ENCODE peak calls at places on chromosome X, in six cellular contexts. U is WTC11, Z is A549, W is K562, T is H1, B is HepG2. J is an unnamed sample.

GRCh38 chrX:48470110-48470832 is at the start of gene SLC38A5:
- DNase-seq in Z (no peak), U (no peak), T (no peak), B (peak), W (peak), J (no peak)

GRCh38 chrX:40866878-40867277 is 131.5 kb upstream of the MED14 start:
- DNase-seq in W (no peak), U (no peak), Z (no peak), T (no peak), B (no peak), J (peak)

GRCh38 chrX:48966796-48967579 is 4.7 kb downstream of the KCND1 start:
- DNase-seq in Z (no peak), W (no peak), U (no peak), T (no peak), B (no peak), J (no peak)

GRCh38 chrX:130402211-130402684 is 461 bp downstream of the RBMX2 start:
- DNase-seq in W (no peak), U (no peak), Z (no peak), B (no peak), T (no peak), J (peak)

GRCh38 chrX:117376460-117376859 is 740.1 kb downstream of the KLHL13 start:
- DNase-seq in U (no peak), W (no peak), T (no peak), Z (peak), B (peak), J (no peak)

GRCh38 chrX:42096262-42096939 is 173.0 kb upstream of the CASK start:
- DNase-seq in T (no peak), W (peak), B (peak), Z (peak), U (no peak), J (peak)

GRCh38 chrX:1443496-1444075 is 9.1 kb downstream of the ASMTL start:
- DNase-seq in B (no peak), T (no peak), W (no peak), U (peak), Z (no peak), J (no peak)

GRCh38 chrX:9785944-9786741 is at the start of gene SHROOM2:
- DNase-seq in Z (no peak), W (peak), T (no peak), U (peak), B (no peak), J (no peak)

GRCh38 chrX:129041319-129041718 is 482.0 kb downstream of the SMARCA1 start:
- DNase-seq in W (no peak), Z (no peak), T (no peak), U (no peak), B (no peak), J (no peak)

GRCh38 chrX:124406294-124407013 is 60.1 kb downstream of the SH2D1A start:
- DNase-seq in B (peak), U (peak), T (no peak), Z (peak), W (peak), J (peak)

GRCh38 chrX:56281789-56282188 is 49.6 kb downstream of the KLF8 start:
- DNase-seq in U (no peak), W (no peak), T (no peak), B (peak), Z (peak), J (peak)

GRCh38 chrX:155535866-155536265 is 76.9 kb downstream of the TMLHE start:
- DNase-seq in W (no peak), T (no peak), Z (no peak), B (no peak), U (no peak), J (no peak)

GRCh38 chrX:53356186-53356585 is 66.3 kb downstream of the SMC1A start:
- DNase-seq in W (peak), T (no peak), B (no peak), U (peak), Z (peak), J (no peak)

GRCh38 chrX:41335590-41336331 is 1.8 kb downstream of the DDX3X start:
- DNase-seq in Z (no peak), U (no peak), W (no peak), T (no peak), B (no peak), J (no peak)

GRCh38 chrX:55357236-55357635 is 92.5 kb upstream of the PAGE3 start:
- DNase-seq in U (no peak), B (no peak), T (no peak), Z (no peak), W (no peak), J (no peak)

GRCh38 chrX:77493677-77494553 is 46.7 kb downstream of the FGF16 start:
- DNase-seq in W (peak), Z (peak), B (peak), T (peak), U (peak), J (no peak)

GRCh38 chrX:30627818-30628652 is 25.2 kb upstream of the GK start:
- DNase-seq in B (peak), Z (peak), W (no peak), U (no peak), T (no peak), J (no peak)
- TF ChIP-seq JUN in B (no peak), Z (no peak), W (no peak), U (no peak), T (no peak), J (no peak)

DNA sequence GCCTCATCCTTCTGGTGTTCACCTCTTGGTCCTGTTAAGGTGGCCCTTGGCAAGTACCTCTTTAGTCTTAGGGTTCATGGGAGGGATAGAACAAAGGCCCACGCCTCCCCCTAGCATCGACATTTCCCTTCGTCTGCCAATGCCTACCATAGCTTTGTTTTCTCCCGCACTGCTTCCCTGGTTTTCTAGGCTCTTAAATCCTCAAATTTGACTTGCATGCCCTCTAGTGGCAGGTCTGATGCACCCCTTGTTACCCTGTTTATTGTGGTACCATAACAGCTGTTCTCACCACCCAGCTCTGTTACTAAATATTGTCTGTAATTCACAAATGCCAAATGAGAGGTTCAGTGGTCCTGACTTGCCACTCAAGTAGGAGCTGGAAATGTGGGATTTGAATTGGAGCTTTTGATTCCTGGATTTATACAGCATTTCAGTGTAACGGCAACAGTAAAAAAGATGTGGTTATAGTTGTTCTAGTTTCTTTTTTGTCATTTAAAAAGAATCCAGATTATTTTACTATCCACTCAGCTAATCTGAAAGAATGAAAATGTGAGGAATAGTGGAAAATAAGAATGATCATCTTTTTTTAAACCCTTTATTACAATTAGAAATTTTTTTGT is 100.1 kb downstream of the REPS2 start:
- DNase-seq in W (peak), Z (peak), U (peak), T (peak), B (peak), J (peak)
- TF ChIP-seq JUN in W (no peak), Z (no peak), U (no peak), T (no peak), B (no peak), J (no peak)

DNA sequence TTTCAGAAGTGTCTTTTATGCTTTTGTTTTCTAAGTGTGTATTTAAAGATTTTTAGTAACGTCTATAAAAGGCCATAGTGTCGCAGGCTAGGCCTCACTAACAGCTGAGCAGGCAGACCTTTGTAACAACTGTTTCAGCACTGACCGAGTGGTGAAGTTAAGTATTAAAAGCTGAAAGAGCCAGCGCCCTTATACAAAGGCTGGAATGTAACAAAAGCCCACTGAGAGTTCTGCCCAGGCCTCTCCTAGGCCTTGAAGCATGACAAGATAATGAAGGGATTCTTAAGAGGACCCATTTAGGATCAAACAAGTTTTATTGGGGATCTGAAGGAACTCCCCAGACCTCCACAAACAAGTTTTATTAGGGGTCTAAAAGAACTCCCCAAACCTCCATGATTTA is 722.5 kb upstream of the PRKX start:
- DNase-seq in W (no peak), T (no peak), B (no peak), Z (no peak), U (no peak), J (no peak)
- TF ChIP-seq JUN in W (no peak), T (no peak), B (no peak), Z (no peak), U (no peak), J (no peak)

DNA sequence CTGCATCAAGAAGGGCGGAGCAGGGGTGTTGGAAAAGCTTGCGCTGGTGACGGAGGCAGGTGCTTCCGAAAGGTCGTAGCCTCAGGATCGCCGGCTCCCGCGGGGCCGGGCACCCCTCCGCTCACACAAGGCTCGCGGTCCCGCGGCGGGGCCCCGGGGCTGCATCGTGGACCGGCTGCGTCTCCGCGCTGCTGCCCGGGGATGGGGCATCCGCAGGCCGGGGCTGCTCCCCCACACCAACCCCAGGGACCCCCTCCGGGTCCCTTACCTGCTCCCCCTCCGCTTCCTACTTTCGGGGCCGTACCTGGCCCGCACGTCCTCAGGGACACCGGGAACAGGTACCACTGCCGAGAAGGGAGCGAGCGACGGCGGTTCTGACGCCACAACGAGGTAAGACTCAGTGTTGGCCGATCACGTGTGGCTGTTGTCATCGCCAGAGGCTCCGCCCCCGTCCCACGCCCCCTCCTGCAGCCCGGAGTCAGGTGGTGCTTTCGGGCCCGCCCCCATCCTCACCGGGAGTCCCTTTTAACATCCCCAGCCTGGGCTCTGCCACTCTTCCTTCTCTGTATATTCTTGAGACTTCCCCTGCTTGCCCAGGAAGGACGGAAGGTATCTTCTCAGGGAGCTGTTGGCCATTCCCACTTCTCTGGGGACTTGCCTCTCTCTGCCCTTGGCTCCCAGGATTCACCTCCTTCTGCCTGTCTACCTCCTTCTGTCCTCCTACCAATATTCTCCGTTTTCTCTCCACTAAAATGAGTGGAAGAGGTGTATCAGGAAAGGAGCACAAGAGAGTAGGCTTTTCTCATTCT is at the start of gene BEX2:
- DNase-seq in U (peak), B (no peak), W (peak), Z (peak), T (peak), J (peak)
- TF ChIP-seq JUN in U (no peak), B (no peak), W (no peak), Z (no peak), T (no peak), J (no peak)

DNA sequence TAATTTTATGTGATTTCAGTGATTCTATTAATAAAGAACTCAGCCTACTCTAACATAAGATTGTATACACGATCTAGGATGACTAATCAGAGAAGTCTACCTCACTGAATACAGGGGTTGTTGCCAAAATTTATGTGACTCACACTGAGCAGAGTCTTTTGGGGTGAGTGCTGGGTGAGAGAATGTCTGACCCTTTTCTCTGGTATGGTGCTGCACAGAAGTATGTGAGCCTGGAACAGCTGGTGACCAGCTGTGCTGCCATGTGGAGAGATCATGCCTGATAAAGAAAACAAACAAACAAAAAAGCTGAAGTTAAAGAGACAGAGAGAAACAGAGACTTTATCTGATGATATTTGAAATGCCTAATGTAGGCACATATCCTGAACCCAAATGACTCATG is 618.1 kb upstream of the GRIA3 start:
- DNase-seq in B (no peak), U (no peak), Z (peak), T (no peak), W (no peak), J (no peak)
- TF ChIP-seq JUN in B (no peak), U (no peak), Z (no peak), T (no peak), W (no peak), J (no peak)

DNA sequence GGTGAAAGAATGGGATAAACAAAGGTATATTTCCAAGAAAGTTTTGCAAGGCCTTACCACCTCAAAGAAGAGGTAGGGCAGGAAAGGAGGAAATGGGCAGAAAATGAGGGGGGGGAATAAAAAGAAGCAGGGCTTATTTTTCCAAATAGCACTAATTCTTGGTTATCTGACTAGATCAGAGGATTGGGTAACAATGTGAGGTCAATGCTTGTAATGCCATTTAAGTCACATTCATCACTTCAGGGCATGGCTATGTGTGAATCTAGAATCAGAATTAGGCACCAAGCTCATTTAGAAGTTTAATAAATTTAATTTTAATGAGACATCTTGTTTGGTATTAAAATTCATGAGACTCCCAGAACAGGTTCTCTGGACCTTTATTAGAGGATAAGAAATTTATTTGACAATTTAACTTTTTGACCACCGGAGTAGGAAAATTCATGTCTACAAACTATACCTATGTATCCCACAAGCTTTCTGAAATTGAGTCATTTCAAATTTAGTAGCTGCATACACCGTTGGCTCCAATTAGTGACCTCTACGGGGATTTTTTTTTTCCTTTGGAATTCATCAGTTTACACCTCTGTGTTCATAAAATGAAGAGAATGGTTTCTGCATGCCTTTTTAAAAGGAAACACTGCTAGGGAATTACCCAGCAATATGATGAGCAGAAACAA is 1.3 kb upstream of the STS start:
- DNase-seq in B (no peak), T (no peak), Z (peak), W (no peak), U (no peak), J (no peak)
- TF ChIP-seq JUN in B (no peak), T (no peak), Z (no peak), W (no peak), U (no peak), J (no peak)

GRCh38 chrX:137051978-137052640 is 18.3 kb upstream of the GPR101 start:
- DNase-seq in Z (peak), B (peak), W (peak), U (peak), T (no peak), J (peak)
- TF ChIP-seq JUN in Z (no peak), B (no peak), W (no peak), U (no peak), T (no peak), J (no peak)